ENCODE peak calls at places on chromosome 12, in seven cellular contexts. Z, I, P, W, A, F and G are unnamed samples.

GRCh38 chr12:51985136-51985835 is 21.5 kb upstream of the TAMALIN start:
- DNase-seq in A (no peak), W (no peak), F (no peak), Z (no peak), P (no peak), I (no peak), G (no peak)

GRCh38 chr12:88334271-88334670 is 192.2 kb downstream of the TMTC3 start:
- DNase-seq in W (peak), F (no peak), I (no peak), P (no peak), A (peak), Z (peak), G (no peak)

GRCh38 chr12:4355843-4356327 is 23.6 kb downstream of the FGF23 start:
- DNase-seq in I (peak), A (no peak), Z (no peak), W (peak), P (peak), F (no peak), G (no peak)

GRCh38 chr12:47816646-47817271 is 2.9 kb downstream of the HDAC7 start:
- DNase-seq in Z (no peak), A (no peak), P (no peak), F (no peak), W (no peak), I (no peak), G (no peak)

GRCh38 chr12:5798242-5799015 is 146.6 kb downstream of the ANO2 start:
- DNase-seq in F (no peak), A (no peak), I (no peak), Z (no peak), P (no peak), W (no peak), G (no peak)

GRCh38 chr12:34297790-34298164 is 275.5 kb downstream of the ALG10 start:
- DNase-seq in P (peak), W (no peak), F (no peak), Z (no peak), I (no peak), A (no peak), G (no peak)

GRCh38 chr12:109720856-109721189 is 7.2 kb downstream of the FAM222A start:
- DNase-seq in A (no peak), I (no peak), F (no peak), Z (no peak), P (no peak), W (no peak), G (no peak)

GRCh38 chr12:95802482-95803264 is 12.1 kb upstream of the NTN4 start:
- DNase-seq in Z (peak), P (no peak), W (no peak), I (no peak), F (no peak), A (peak), G (no peak)

GRCh38 chr12:104083769-104084475 is 19.6 kb downstream of the HCFC2 start:
- DNase-seq in A (no peak), W (peak), I (no peak), P (no peak), Z (no peak), F (no peak), G (no peak)

GRCh38 chr12:81722004-81722403 is 37.1 kb downstream of the PPFIA2 start:
- DNase-seq in I (no peak), P (no peak), F (no peak), Z (no peak), A (no peak), W (no peak), G (no peak)

GRCh38 chr12:106089935-106090334 is 48.8 kb downstream of the NUAK1 start:
- DNase-seq in A (no peak), I (no peak), W (no peak), F (no peak), Z (no peak), P (peak), G (no peak)

GRCh38 chr12:62215506-62215905 is 44.7 kb upstream of the USP15 start:
- DNase-seq in F (no peak), I (no peak), P (no peak), A (no peak), W (no peak), Z (no peak), G (no peak)

GRCh38 chr12:33830070-33830469 is 192.2 kb upstream of the ALG10 start:
- DNase-seq in I (no peak), W (no peak), A (no peak), F (no peak), Z (no peak), P (no peak), G (no peak)

GRCh38 chr12:50806176-50806575 is 36.5 kb upstream of the TMPRSS12 start:
- DNase-seq in A (no peak), W (no peak), I (no peak), P (no peak), F (no peak), Z (no peak), G (no peak)

GRCh38 chr12:64173456-64173855 is 48.6 kb downstream of the KICS2 start:
- DNase-seq in A (no peak), I (no peak), W (no peak), P (no peak), F (no peak), Z (no peak), G (no peak)

GRCh38 chr12:32034045-32034444 is 72.6 kb upstream of the BICD1 start:
- DNase-seq in P (no peak), Z (no peak), W (no peak), I (peak), F (no peak), A (no peak), G (no peak)

GRCh38 chr12:100128509-100128908 is 14.2 kb downstream of the BLTP3B start:
- DNase-seq in A (peak), W (no peak), Z (peak), F (peak), P (peak), I (peak), G (no peak)

GRCh38 chr12:57111046-57111698 is at the start of gene STAT6:
- DNase-seq in W (peak), Z (peak), A (peak), I (peak), F (peak), P (peak), G (peak)

GRCh38 chr12:18387706-18388105 is 126.4 kb downstream of the PIK3C2G start:
- DNase-seq in I (no peak), W (no peak), A (no peak), Z (no peak), P (no peak), F (no peak), G (no peak)

GRCh38 chr12:76277480-76277879 is 70.7 kb downstream of the BBS10 start:
- DNase-seq in F (no peak), A (peak), I (no peak), W (no peak), P (no peak), Z (no peak), G (no peak)

GRCh38 chr12:4992881-4993280 is 50.8 kb upstream of the KCNA5 start:
- DNase-seq in Z (no peak), W (no peak), P (no peak), A (no peak), I (no peak), F (no peak), G (no peak)

GRCh38 chr12:663293-663871 is at the start of gene NINJ2:
- DNase-seq in I (peak), Z (no peak), F (no peak), A (no peak), W (no peak), P (no peak), G (peak)

GRCh38 chr12:113267621-113268020 is 46.4 kb downstream of the TPCN1 start:
- DNase-seq in F (no peak), A (no peak), Z (no peak), W (no peak), P (no peak), I (no peak), G (no peak)

GRCh38 chr12:108175310-108175709 is 46.2 kb downstream of the WSCD2 start:
- DNase-seq in P (no peak), A (no peak), Z (no peak), I (no peak), F (no peak), W (no peak), G (no peak)

GRCh38 chr12:27261866-27262265 is 17.8 kb downstream of the STK38L start:
- DNase-seq in W (peak), F (no peak), P (no peak), I (no peak), A (no peak), Z (no peak), G (no peak)

GRCh38 chr12:68978678-68979077 is 45.7 kb upstream of the CPM start:
- DNase-seq in I (no peak), F (peak), Z (no peak), A (no peak), W (no peak), P (no peak), G (no peak)

GRCh38 chr12:29595071-29595755 is 97.7 kb upstream of the OVCH1 start:
- DNase-seq in Z (no peak), W (no peak), F (no peak), I (no peak), P (no peak), A (no peak), G (no peak)

GRCh38 chr12:49949124-49949845 is 1.3 kb upstream of the AQP2 start:
- DNase-seq in A (no peak), I (no peak), F (no peak), Z (no peak), W (no peak), P (no peak), G (no peak)

GRCh38 chr12:115964626-115965025 is 312.9 kb downstream of the MED13L start:
- DNase-seq in P (no peak), F (no peak), A (no peak), I (no peak), Z (no peak), W (no peak), G (no peak)

GRCh38 chr12:57610553-57611115 is 601 bp upstream of the ARHGEF25 start:
- DNase-seq in A (no peak), P (peak), I (peak), Z (no peak), W (no peak), F (no peak), G (no peak)